ENCODE peak calls at places on chromosomes 12 and 14, in five cellular contexts. J is kidney glomerular epithelial cell; S is CD4-positive, CD25-positive, alpha-beta regulatory T cell; F is astrocyte of the hippocampus; Y is stimulated activated CD4-positive, alpha-beta T cell treated with anti-CD3 and anti-CD28 coated beads, Interleukin-12 subunit alpha, Interleukin-12 subunit beta, amount 100 ng/mL, for 48 hours. C is an unnamed sample.

GRCh38 chr12:67437011-67437410 is 167.9 kb downstream of the CAND1 start:
- DNase-seq in J (no peak), F (no peak), S (no peak), Y (no peak), C (no peak)

GRCh38 chr14:69131176-69131575 is 21.7 kb downstream of the DCAF5 start:
- DNase-seq in J (no peak), S (no peak), F (peak), Y (no peak), C (no peak)

GRCh38 chr12:67456281-67456918 is 187.2 kb downstream of the CAND1 start:
- DNase-seq in Y (no peak), J (no peak), S (no peak), F (peak), C (no peak)

GRCh38 chr14:66650491-66650911 is 142.6 kb downstream of the GPHN start:
- DNase-seq in S (no peak), Y (no peak), F (peak), J (no peak), C (no peak)

GRCh38 chr14:68655021-68655811 is 137.7 kb downstream of the ZFP36L1 start:
- DNase-seq in F (no peak), Y (no peak), J (no peak), S (no peak), C (no peak)

GRCh38 chr12:40226652-40227051 is 1.9 kb downstream of the LRRK2 start:
- DNase-seq in J (peak), F (peak), S (no peak), Y (no peak), C (no peak)

GRCh38 chr12:31277081-31277480 is 48.9 kb downstream of the SINHCAF start:
- DNase-seq in J (no peak), S (no peak), Y (no peak), F (no peak), C (no peak)

GRCh38 chr12:120100630-120101029 is 15.9 kb downstream of the RAB35 start:
- DNase-seq in S (no peak), Y (no peak), J (no peak), F (peak), C (no peak)

GRCh38 chr14:75450381-75451276 is 22.8 kb downstream of the JDP2 start:
- DNase-seq in F (peak), Y (no peak), S (no peak), J (peak), C (no peak)

GRCh38 chr12:54368016-54368708 is 3.9 kb upstream of the GPR84 start:
- DNase-seq in Y (no peak), S (no peak), F (no peak), J (no peak), C (no peak)

GRCh38 chr14:34012978-34013713 is 62.3 kb upstream of the EGLN3 start:
- DNase-seq in J (no peak), Y (no peak), F (no peak), S (no peak), C (peak)

GRCh38 chr14:104731249-104731924 is 7.4 kb downstream of the ADSS1 start:
- DNase-seq in J (no peak), F (peak), S (no peak), Y (no peak), C (no peak)

GRCh38 chr12:7091660-7092228 is 501 bp downstream of the C1R start:
- DNase-seq in F (no peak), J (no peak), S (no peak), Y (no peak), C (no peak)

GRCh38 chr12:132416827-132417226 is 73.1 kb upstream of the FBRSL1 start:
- DNase-seq in J (no peak), F (no peak), Y (no peak), S (no peak), C (no peak)